ENCODE peak calls at places on chromosomes 16 and 17, in seven cellular contexts. One of them, this sample, is unnamed.

GRCh38 chr17:77807746-77808441 is 150.6 kb upstream of the TNRC6C start:
- DNase-seq in NCI-H1092 treated with DMSO at 0.1 percent for 48 hours: no peak
- DNase-seq in IMR-90: no peak
- DNase-seq in A172: no peak
- DNase-seq in activated CD4-positive, CD25-positive, alpha-beta regulatory T cell: no peak
- DNase-seq in AG09319: no peak
- DNase-seq in AML-193: no peak
- DNase-seq in this sample: no peak

GRCh38 chr16:1674751-1675664 is 3.1 kb upstream of the JPT2 start:
- DNase-seq in NCI-H1092 treated with DMSO at 0.1 percent for 48 hours: no peak
- DNase-seq in IMR-90: peak
- DNase-seq in A172: peak
- DNase-seq in activated CD4-positive, CD25-positive, alpha-beta regulatory T cell: no peak
- DNase-seq in AG09319: no peak
- DNase-seq in AML-193: no peak
- DNase-seq in this sample: peak

GRCh38 chr16:89536886-89537548 is 23.5 kb upstream of the RPL13 start:
- DNase-seq in NCI-H1092 treated with DMSO at 0.1 percent for 48 hours: no peak
- DNase-seq in IMR-90: no peak
- DNase-seq in A172: no peak
- DNase-seq in activated CD4-positive, CD25-positive, alpha-beta regulatory T cell: no peak
- DNase-seq in AG09319: no peak
- DNase-seq in AML-193: no peak
- DNase-seq in this sample: no peak

GRCh38 chr17:17702821-17703607 is 21.8 kb downstream of the RAI1 start:
- DNase-seq in NCI-H1092 treated with DMSO at 0.1 percent for 48 hours: no peak
- DNase-seq in IMR-90: no peak
- DNase-seq in A172: no peak
- DNase-seq in activated CD4-positive, CD25-positive, alpha-beta regulatory T cell: no peak
- DNase-seq in AG09319: no peak
- DNase-seq in AML-193: no peak
- DNase-seq in this sample: no peak

GRCh38 chr17:75755205-75755901 is 9.6 kb downstream of the GALK1 start:
- DNase-seq in NCI-H1092 treated with DMSO at 0.1 percent for 48 hours: no peak
- DNase-seq in IMR-90: no peak
- DNase-seq in A172: no peak
- DNase-seq in activated CD4-positive, CD25-positive, alpha-beta regulatory T cell: no peak
- DNase-seq in AG09319: no peak
- DNase-seq in AML-193: no peak
- DNase-seq in this sample: no peak

GRCh38 chr17:79090503-79091372 is 16.1 kb downstream of the ENGASE start:
- DNase-seq in NCI-H1092 treated with DMSO at 0.1 percent for 48 hours: no peak
- DNase-seq in IMR-90: no peak
- DNase-seq in A172: no peak
- DNase-seq in activated CD4-positive, CD25-positive, alpha-beta regulatory T cell: no peak
- DNase-seq in AG09319: no peak
- DNase-seq in AML-193: no peak
- DNase-seq in this sample: no peak

GRCh38 chr17:58246104-58246740 is 7.8 kb downstream of the LPO start:
- DNase-seq in NCI-H1092 treated with DMSO at 0.1 percent for 48 hours: no peak
- DNase-seq in IMR-90: no peak
- DNase-seq in A172: no peak
- DNase-seq in activated CD4-positive, CD25-positive, alpha-beta regulatory T cell: no peak
- DNase-seq in AG09319: no peak
- DNase-seq in AML-193: no peak
- DNase-seq in this sample: no peak

GRCh38 chr17:13031718-13032350 is 14.0 kb upstream of the ELAC2 start:
- DNase-seq in NCI-H1092 treated with DMSO at 0.1 percent for 48 hours: no peak
- DNase-seq in IMR-90: peak
- DNase-seq in A172: peak
- DNase-seq in activated CD4-positive, CD25-positive, alpha-beta regulatory T cell: peak
- DNase-seq in AG09319: no peak
- DNase-seq in AML-193: peak
- DNase-seq in this sample: peak

GRCh38 chr16:10791048-10791447 is 27.5 kb downstream of the TVP23A start:
- DNase-seq in NCI-H1092 treated with DMSO at 0.1 percent for 48 hours: no peak
- DNase-seq in IMR-90: no peak
- DNase-seq in A172: no peak
- DNase-seq in activated CD4-positive, CD25-positive, alpha-beta regulatory T cell: no peak
- DNase-seq in AG09319: no peak
- DNase-seq in AML-193: no peak
- DNase-seq in this sample: no peak

GRCh38 chr17:79939755-79940154 is 95.9 kb downstream of the TBC1D16 start:
- DNase-seq in NCI-H1092 treated with DMSO at 0.1 percent for 48 hours: no peak
- DNase-seq in IMR-90: no peak
- DNase-seq in A172: no peak
- DNase-seq in activated CD4-positive, CD25-positive, alpha-beta regulatory T cell: no peak
- DNase-seq in AG09319: no peak
- DNase-seq in AML-193: no peak
- DNase-seq in this sample: no peak

GRCh38 chr16:89955001-89955685 is 6.6 kb downstream of the DEF8 start:
- DNase-seq in NCI-H1092 treated with DMSO at 0.1 percent for 48 hours: no peak
- DNase-seq in IMR-90: no peak
- DNase-seq in A172: no peak
- DNase-seq in activated CD4-positive, CD25-positive, alpha-beta regulatory T cell: no peak
- DNase-seq in AG09319: no peak
- DNase-seq in AML-193: no peak
- DNase-seq in this sample: no peak

GRCh38 chr17:35448214-35448898 is at the start of gene SLFN13:
- DNase-seq in NCI-H1092 treated with DMSO at 0.1 percent for 48 hours: peak
- DNase-seq in IMR-90: peak
- DNase-seq in A172: no peak
- DNase-seq in activated CD4-positive, CD25-positive, alpha-beta regulatory T cell: peak
- DNase-seq in AG09319: no peak
- DNase-seq in AML-193: peak
- DNase-seq in this sample: peak

GRCh38 chr17:28057731-28058246 is 15.3 kb downstream of the NLK start:
- DNase-seq in NCI-H1092 treated with DMSO at 0.1 percent for 48 hours: no peak
- DNase-seq in IMR-90: peak
- DNase-seq in A172: no peak
- DNase-seq in activated CD4-positive, CD25-positive, alpha-beta regulatory T cell: no peak
- DNase-seq in AG09319: no peak
- DNase-seq in AML-193: peak
- DNase-seq in this sample: no peak

GRCh38 chr17:81153340-81153803 is 11.9 kb upstream of the PVALEF start:
- DNase-seq in NCI-H1092 treated with DMSO at 0.1 percent for 48 hours: no peak
- DNase-seq in IMR-90: peak
- DNase-seq in A172: peak
- DNase-seq in activated CD4-positive, CD25-positive, alpha-beta regulatory T cell: no peak
- DNase-seq in AG09319: no peak
- DNase-seq in AML-193: no peak
- DNase-seq in this sample: no peak

GRCh38 chr16:46801428-46802049 is 29.4 kb downstream of the C16orf87 start:
- DNase-seq in NCI-H1092 treated with DMSO at 0.1 percent for 48 hours: peak
- DNase-seq in IMR-90: peak
- DNase-seq in A172: peak
- DNase-seq in activated CD4-positive, CD25-positive, alpha-beta regulatory T cell: no peak
- DNase-seq in AG09319: no peak
- DNase-seq in AML-193: peak
- DNase-seq in this sample: no peak

GRCh38 chr17:79065105-79065670 is 9.4 kb upstream of the ENGASE start:
- DNase-seq in NCI-H1092 treated with DMSO at 0.1 percent for 48 hours: peak
- DNase-seq in IMR-90: peak
- DNase-seq in A172: no peak
- DNase-seq in activated CD4-positive, CD25-positive, alpha-beta regulatory T cell: no peak
- DNase-seq in AG09319: no peak
- DNase-seq in AML-193: peak
- DNase-seq in this sample: no peak

GRCh38 chr17:40726919-40727318 is 23.4 kb upstream of the KRT24 start:
- DNase-seq in NCI-H1092 treated with DMSO at 0.1 percent for 48 hours: no peak
- DNase-seq in IMR-90: peak
- DNase-seq in A172: no peak
- DNase-seq in activated CD4-positive, CD25-positive, alpha-beta regulatory T cell: no peak
- DNase-seq in AG09319: no peak
- DNase-seq in AML-193: peak
- DNase-seq in this sample: no peak

GRCh38 chr17:76677406-76677805 is 33.4 kb downstream of the MXRA7 start:
- DNase-seq in NCI-H1092 treated with DMSO at 0.1 percent for 48 hours: no peak
- DNase-seq in IMR-90: no peak
- DNase-seq in A172: no peak
- DNase-seq in activated CD4-positive, CD25-positive, alpha-beta regulatory T cell: no peak
- DNase-seq in AG09319: no peak
- DNase-seq in AML-193: no peak
- DNase-seq in this sample: no peak

GRCh38 chr17:73043686-73044581 is 48.6 kb downstream of the SLC39A11 start:
- DNase-seq in NCI-H1092 treated with DMSO at 0.1 percent for 48 hours: no peak
- DNase-seq in IMR-90: peak
- DNase-seq in A172: no peak
- DNase-seq in activated CD4-positive, CD25-positive, alpha-beta regulatory T cell: no peak
- DNase-seq in AG09319: peak
- DNase-seq in AML-193: no peak
- DNase-seq in this sample: no peak

GRCh38 chr17:74272731-74273201 is 1.3 kb upstream of the DNAI2 start:
- DNase-seq in NCI-H1092 treated with DMSO at 0.1 percent for 48 hours: no peak
- DNase-seq in IMR-90: no peak
- DNase-seq in A172: no peak
- DNase-seq in activated CD4-positive, CD25-positive, alpha-beta regulatory T cell: no peak
- DNase-seq in AG09319: no peak
- DNase-seq in AML-193: no peak
- DNase-seq in this sample: no peak

GRCh38 chr16:58021661-58022551 is 3.6 kb upstream of the MMP15 start:
- DNase-seq in NCI-H1092 treated with DMSO at 0.1 percent for 48 hours: no peak
- DNase-seq in IMR-90: peak
- DNase-seq in A172: peak
- DNase-seq in activated CD4-positive, CD25-positive, alpha-beta regulatory T cell: no peak
- DNase-seq in AG09319: no peak
- DNase-seq in AML-193: no peak
- DNase-seq in this sample: peak

GRCh38 chr17:16417896-16418683 is 2.7 kb downstream of the TRPV2 start:
- DNase-seq in NCI-H1092 treated with DMSO at 0.1 percent for 48 hours: no peak
- DNase-seq in IMR-90: peak
- DNase-seq in A172: peak
- DNase-seq in activated CD4-positive, CD25-positive, alpha-beta regulatory T cell: no peak
- DNase-seq in AG09319: no peak
- DNase-seq in AML-193: no peak
- DNase-seq in this sample: peak

GRCh38 chr16:5605404-5605803 is 507.8 kb upstream of the EEF2KMT start:
- DNase-seq in NCI-H1092 treated with DMSO at 0.1 percent for 48 hours: no peak
- DNase-seq in IMR-90: no peak
- DNase-seq in A172: no peak
- DNase-seq in activated CD4-positive, CD25-positive, alpha-beta regulatory T cell: no peak
- DNase-seq in AG09319: no peak
- DNase-seq in AML-193: no peak
- DNase-seq in this sample: no peak

GRCh38 chr17:82889496-82890338 is 49.9 kb upstream of the ZNF750 start:
- DNase-seq in NCI-H1092 treated with DMSO at 0.1 percent for 48 hours: no peak
- DNase-seq in IMR-90: no peak
- DNase-seq in A172: no peak
- DNase-seq in activated CD4-positive, CD25-positive, alpha-beta regulatory T cell: no peak
- DNase-seq in AG09319: no peak
- DNase-seq in AML-193: no peak
- DNase-seq in this sample: peak

GRCh38 chr17:38681096-38681495 is 6.3 kb upstream of the EPOP start:
- DNase-seq in NCI-H1092 treated with DMSO at 0.1 percent for 48 hours: no peak
- DNase-seq in IMR-90: no peak
- DNase-seq in A172: no peak
- DNase-seq in activated CD4-positive, CD25-positive, alpha-beta regulatory T cell: no peak
- DNase-seq in AG09319: no peak
- DNase-seq in AML-193: no peak
- DNase-seq in this sample: no peak

GRCh38 chr17:14918540-14918939 is 346.6 kb downstream of the PMP22 start:
- DNase-seq in NCI-H1092 treated with DMSO at 0.1 percent for 48 hours: no peak
- DNase-seq in IMR-90: peak
- DNase-seq in A172: peak
- DNase-seq in activated CD4-positive, CD25-positive, alpha-beta regulatory T cell: no peak
- DNase-seq in AG09319: no peak
- DNase-seq in AML-193: no peak
- DNase-seq in this sample: no peak

GRCh38 chr17:337453-337852 is 15.2 kb downstream of the RPH3AL start:
- DNase-seq in NCI-H1092 treated with DMSO at 0.1 percent for 48 hours: no peak
- DNase-seq in IMR-90: no peak
- DNase-seq in A172: no peak
- DNase-seq in activated CD4-positive, CD25-positive, alpha-beta regulatory T cell: no peak
- DNase-seq in AG09319: no peak
- DNase-seq in AML-193: no peak
- DNase-seq in this sample: no peak

GRCh38 chr16:11310997-11311561 is 29.9 kb upstream of the PRM1 start:
- DNase-seq in NCI-H1092 treated with DMSO at 0.1 percent for 48 hours: no peak
- DNase-seq in IMR-90: no peak
- DNase-seq in A172: no peak
- DNase-seq in activated CD4-positive, CD25-positive, alpha-beta regulatory T cell: no peak
- DNase-seq in AG09319: no peak
- DNase-seq in AML-193: peak
- DNase-seq in this sample: no peak

GRCh38 chr16:89064606-89065444 is 28.8 kb upstream of the ACSF3 start:
- DNase-seq in NCI-H1092 treated with DMSO at 0.1 percent for 48 hours: no peak
- DNase-seq in IMR-90: no peak
- DNase-seq in A172: no peak
- DNase-seq in activated CD4-positive, CD25-positive, alpha-beta regulatory T cell: no peak
- DNase-seq in AG09319: no peak
- DNase-seq in AML-193: no peak
- DNase-seq in this sample: no peak

GRCh38 chr16:57462978-57463362 is 491 bp downstream of the POLR2C start:
- DNase-seq in NCI-H1092 treated with DMSO at 0.1 percent for 48 hours: no peak
- DNase-seq in IMR-90: no peak
- DNase-seq in A172: no peak
- DNase-seq in activated CD4-positive, CD25-positive, alpha-beta regulatory T cell: no peak
- DNase-seq in AG09319: no peak
- DNase-seq in AML-193: no peak
- DNase-seq in this sample: no peak

GRCh38 chr16:4465977-4466779 is 8.2 kb downstream of the NMRAL1 start:
- DNase-seq in NCI-H1092 treated with DMSO at 0.1 percent for 48 hours: no peak
- DNase-seq in IMR-90: no peak
- DNase-seq in A172: no peak
- DNase-seq in activated CD4-positive, CD25-positive, alpha-beta regulatory T cell: no peak
- DNase-seq in AG09319: no peak
- DNase-seq in AML-193: no peak
- DNase-seq in this sample: no peak

GRCh38 chr16:82476786-82477185 is 150.0 kb upstream of the CDH13 start:
- DNase-seq in NCI-H1092 treated with DMSO at 0.1 percent for 48 hours: no peak
- DNase-seq in IMR-90: no peak
- DNase-seq in A172: no peak
- DNase-seq in activated CD4-positive, CD25-positive, alpha-beta regulatory T cell: no peak
- DNase-seq in AG09319: no peak
- DNase-seq in AML-193: no peak
- DNase-seq in this sample: no peak

GRCh38 chr16:31698901-31699300 is 171.2 kb downstream of the AHSP start:
- DNase-seq in NCI-H1092 treated with DMSO at 0.1 percent for 48 hours: no peak
- DNase-seq in IMR-90: no peak
- DNase-seq in A172: no peak
- DNase-seq in activated CD4-positive, CD25-positive, alpha-beta regulatory T cell: no peak
- DNase-seq in AG09319: no peak
- DNase-seq in AML-193: no peak
- DNase-seq in this sample: no peak

GRCh38 chr17:62761884-62762283 is 46.2 kb downstream of the MARCHF10 start:
- DNase-seq in NCI-H1092 treated with DMSO at 0.1 percent for 48 hours: no peak
- DNase-seq in IMR-90: no peak
- DNase-seq in A172: peak
- DNase-seq in activated CD4-positive, CD25-positive, alpha-beta regulatory T cell: no peak
- DNase-seq in AG09319: no peak
- DNase-seq in AML-193: no peak
- DNase-seq in this sample: peak

GRCh38 chr17:47239663-47240374 is 13.8 kb upstream of the ITGB3 start:
- DNase-seq in NCI-H1092 treated with DMSO at 0.1 percent for 48 hours: peak
- DNase-seq in IMR-90: peak
- DNase-seq in A172: peak
- DNase-seq in activated CD4-positive, CD25-positive, alpha-beta regulatory T cell: no peak
- DNase-seq in AG09319: peak
- DNase-seq in AML-193: peak
- DNase-seq in this sample: peak

GRCh38 chr17:76951375-76951905 is 83.2 kb downstream of the MGAT5B start:
- DNase-seq in NCI-H1092 treated with DMSO at 0.1 percent for 48 hours: no peak
- DNase-seq in IMR-90: no peak
- DNase-seq in A172: peak
- DNase-seq in activated CD4-positive, CD25-positive, alpha-beta regulatory T cell: no peak
- DNase-seq in AG09319: no peak
- DNase-seq in AML-193: no peak
- DNase-seq in this sample: no peak

This sample was measured in PC-9.